ENCODE peak calls at places on chromosomes 11 and 22, in six cellular contexts. F, L, X, N, I and U are unnamed samples.

GRCh38 chr11:16454284-16454683 is 97.9 kb upstream of the SOX6 start:
- DNase-seq in X (no peak), I (no peak), N (no peak), F (no peak), L (no peak), U (no peak)

GRCh38 chr11:86664930-86665329 is 7.5 kb downstream of the ME3 start:
- DNase-seq in N (no peak), I (no peak), X (no peak), L (no peak), F (no peak), U (no peak)

GRCh38 chr11:67118059-67118766 is 850 bp upstream of the KDM2A start:
- DNase-seq in X (peak), N (no peak), L (no peak), F (no peak), I (no peak), U (peak)

GRCh38 chr11:58286249-58286648 is 18.2 kb upstream of the OR10W1 start:
- DNase-seq in F (peak), I (no peak), N (no peak), L (no peak), X (no peak), U (no peak)

GRCh38 chr22:20393705-20394476 is at the start of gene ZNF74:
- DNase-seq in L (peak), X (peak), F (peak), I (peak), N (peak), U (peak)

GRCh38 chr22:40231618-40232313 is 54.0 kb downstream of the TNRC6B start:
- DNase-seq in I (no peak), L (no peak), X (no peak), F (no peak), N (no peak), U (no peak)

GRCh38 chr22:40922484-40923303 is 28.5 kb upstream of the RBX1 start:
- DNase-seq in L (no peak), N (peak), X (no peak), F (peak), I (no peak), U (no peak)

GRCh38 chr22:46326066-46326680 is 9.3 kb upstream of the TRMU start:
- DNase-seq in F (no peak), N (no peak), L (no peak), I (no peak), X (no peak), U (no peak)

GRCh38 chr11:76551400-76551799 is 106.6 kb downstream of the EMSY start:
- DNase-seq in X (no peak), L (no peak), F (no peak), N (no peak), I (no peak), U (no peak)

GRCh38 chr11:109939176-109939810 is 153.9 kb upstream of the ZC3H12C start:
- DNase-seq in N (no peak), I (no peak), X (no peak), L (no peak), F (peak), U (no peak)

GRCh38 chr11:280762-281485 is 2.7 kb downstream of the NLRP6 start:
- DNase-seq in L (no peak), X (no peak), F (no peak), I (no peak), N (no peak), U (peak)

GRCh38 chr11:112291191-112291590 is 30.5 kb upstream of the PLET1 start:
- DNase-seq in F (no peak), I (no peak), L (no peak), N (no peak), X (no peak), U (peak)

GRCh38 chr11:83120328-83120727 is 36.6 kb upstream of the PCF11 start:
- DNase-seq in N (no peak), L (no peak), X (no peak), I (no peak), F (no peak), U (no peak)

GRCh38 chr11:18844753-18845367 is 53.3 kb upstream of the PTPN5 start:
- DNase-seq in I (no peak), X (no peak), L (no peak), F (peak), N (no peak), U (no peak)

GRCh38 chr22:38348751-38349496 is 31.7 kb upstream of the CSNK1E start:
- DNase-seq in N (no peak), F (no peak), L (no peak), X (peak), I (peak), U (peak)

GRCh38 chr11:2878782-2879181 is 6.8 kb downstream of the CDKN1C start:
- DNase-seq in I (no peak), N (no peak), L (no peak), F (no peak), X (no peak), U (no peak)

GRCh38 chr22:26362471-26362870 is 66.6 kb upstream of the ASPHD2 start:
- DNase-seq in L (no peak), I (no peak), N (no peak), F (no peak), X (no peak), U (no peak)

GRCh38 chr11:62602141-62603071 is 741 bp upstream of the MTA2 start:
- DNase-seq in L (no peak), I (no peak), N (no peak), X (peak), F (no peak), U (peak)

GRCh38 chr22:19981961-19982920 is 34.4 kb downstream of the ARVCF start:
- DNase-seq in L (no peak), X (no peak), F (no peak), N (no peak), I (no peak), U (no peak)

GRCh38 chr11:115087791-115088190 is 409.5 kb downstream of the NXPE2 start:
- DNase-seq in L (peak), I (no peak), F (no peak), X (no peak), N (no peak), U (no peak)

GRCh38 chr11:122645847-122646246 is 9.7 kb upstream of the UBASH3B start:
- DNase-seq in I (no peak), X (no peak), N (no peak), F (no peak), L (no peak), U (no peak)

GRCh38 chr11:90222152-90222458 is 744 bp downstream of the CHORDC1 start:
- DNase-seq in I (no peak), F (no peak), X (no peak), N (no peak), L (no peak), U (no peak)

GRCh38 chr22:19373450-19373849 is 58.1 kb downstream of the HIRA start:
- DNase-seq in L (no peak), F (no peak), N (no peak), X (no peak), I (no peak), U (peak)

GRCh38 chr11:23405350-23405937 is 545.2 kb upstream of the CCDC179 start:
- DNase-seq in X (no peak), I (no peak), L (no peak), N (no peak), F (no peak), U (peak)

GRCh38 chr11:117693344-117693743 is 103.7 kb downstream of the DSCAML1 start:
- DNase-seq in N (no peak), I (no peak), X (no peak), F (no peak), L (no peak), U (no peak)

GRCh38 chr11:57778318-57779037 is 16.9 kb downstream of the CTNND1 start:
- DNase-seq in L (peak), I (peak), X (peak), F (peak), N (no peak), U (peak)

GRCh38 chr22:47195156-47195675 is 432.8 kb downstream of the TBC1D22A start:
- DNase-seq in F (no peak), X (peak), I (no peak), N (no peak), L (no peak), U (peak)

GRCh38 chr11:65491614-65492386 is 7.0 kb upstream of the MALAT1 start:
- DNase-seq in I (no peak), F (no peak), L (no peak), X (peak), N (no peak), U (peak)

DNA sequence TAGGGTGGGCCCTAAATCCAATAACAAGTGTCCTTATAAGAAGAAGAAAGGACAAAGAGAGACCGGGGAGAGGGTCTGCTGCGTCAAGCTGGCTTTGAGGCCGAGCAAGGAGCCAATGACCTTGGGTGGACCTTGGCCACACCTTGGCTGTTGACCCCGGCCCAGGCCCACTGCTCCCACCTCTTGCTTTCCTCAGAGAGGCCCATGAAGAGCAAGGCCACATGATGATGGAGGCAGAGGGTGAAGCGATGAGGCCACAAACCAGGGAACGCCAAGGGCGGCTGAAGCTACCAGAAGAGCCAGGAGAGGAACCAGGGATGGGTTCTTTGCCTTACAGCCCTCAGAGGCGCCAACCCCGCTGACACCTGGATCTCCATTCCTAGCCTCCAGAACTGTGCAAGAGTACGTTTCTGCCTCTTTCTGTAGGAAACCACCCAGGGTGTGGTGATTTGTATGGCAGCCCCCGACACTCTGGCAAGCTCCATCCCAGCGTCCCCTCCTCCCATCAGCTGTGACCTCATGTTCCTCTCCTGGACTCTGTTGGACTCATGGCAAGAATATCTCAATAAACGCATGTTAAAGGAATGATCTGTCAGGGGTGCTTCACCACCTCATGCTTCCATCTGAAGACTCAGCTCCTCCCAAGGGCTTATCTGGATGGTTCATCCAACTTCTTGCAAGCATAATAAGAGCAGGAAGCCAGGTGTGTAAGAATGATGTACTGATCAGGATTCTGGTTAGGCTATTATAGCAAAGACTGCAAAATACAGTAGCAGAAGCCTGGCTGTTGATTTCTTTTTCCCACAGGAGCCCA is 41.6 kb upstream of the LINC01488 start:
- DNase-seq in F (no peak), X (no peak), L (no peak), I (no peak), N (no peak), U (no peak)
- TF ChIP-seq EP300 in F (no peak), X (no peak), L (no peak), I (no peak), N (no peak), U (no peak)

DNA sequence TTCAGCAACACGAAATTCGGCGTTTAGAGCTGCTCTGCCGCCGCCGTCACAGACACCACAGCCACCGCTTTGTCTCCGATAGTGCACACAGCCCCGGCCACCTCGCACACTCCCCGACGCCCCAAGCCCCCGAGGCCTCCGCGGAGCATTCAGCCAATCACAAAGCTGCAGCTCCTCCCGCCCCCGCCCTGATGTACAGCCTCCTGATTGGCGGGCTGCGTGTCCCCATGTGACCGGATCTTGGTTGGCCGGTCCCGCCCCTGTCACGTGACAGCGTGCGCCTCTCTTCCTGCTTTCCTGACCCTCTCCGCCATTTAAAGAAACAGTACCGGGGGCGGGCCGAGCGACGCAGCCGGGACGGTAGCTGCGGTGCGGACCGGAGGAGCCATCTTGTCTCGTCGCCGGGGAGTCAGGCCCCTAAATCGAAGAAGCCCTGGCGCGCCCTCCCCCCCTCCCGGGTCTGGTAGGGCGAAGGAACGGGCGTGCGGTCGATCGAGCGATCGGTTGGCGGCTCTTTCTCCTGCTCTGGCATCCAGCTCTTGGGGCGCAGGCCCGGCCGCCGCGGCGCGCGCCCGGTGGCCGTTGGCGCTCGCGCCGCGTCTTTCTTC is at the start of gene TUG1:
- DNase-seq in F (peak), I (peak), X (peak), L (peak), N (peak), U (peak)
- TF ChIP-seq POLR2A in F (peak), I (peak), X (no peak), L (peak), N (peak), U (peak)

GRCh38 chr22:24525416-24526037 is 29.4 kb downstream of the GUCD1 start:
- DNase-seq in N (peak), L (peak), X (peak), I (peak), F (peak), U (peak)

GRCh38 chr22:24518774-24519485 is 23.8 kb downstream of the UPB1 start:
- DNase-seq in F (no peak), L (no peak), X (no peak), N (no peak), I (no peak), U (no peak)

GRCh38 chr22:24521791-24522245 is 26.7 kb downstream of the UPB1 start:
- DNase-seq in X (peak), N (no peak), F (peak), I (no peak), L (peak), U (no peak)

GRCh38 chr22:24526191-24526590 is 28.7 kb downstream of the GUCD1 start:
- DNase-seq in X (no peak), F (no peak), I (no peak), L (no peak), N (no peak), U (no peak)

GRCh38 chr22:24523873-24524272 is 28.7 kb downstream of the UPB1 start:
- DNase-seq in N (no peak), X (peak), L (no peak), I (no peak), F (no peak), U (no peak)
- TF ChIP-seq EP300 in N (no peak), X (no peak), L (no peak), I (no peak), F (no peak), U (no peak)

GRCh38 chr11:64249038-64249437 is 2.3 kb upstream of the PLCB3 start:
- DNase-seq in L (no peak), N (no peak), I (no peak), F (no peak), X (no peak), U (no peak)

GRCh38 chr11:64247729-64248531 is 1.2 kb upstream of the PPP1R14B start:
- DNase-seq in X (no peak), I (no peak), L (no peak), F (no peak), N (no peak), U (no peak)

GRCh38 chr11:64249563-64250405 is 1.5 kb upstream of the PLCB3 start:
- DNase-seq in X (no peak), F (no peak), N (no peak), L (no peak), I (no peak), U (no peak)

GRCh38 chr11:64246874-64247728 is at the start of gene PPP1R14B:
- DNase-seq in N (no peak), L (no peak), F (peak), I (no peak), X (peak), U (peak)

DNA sequence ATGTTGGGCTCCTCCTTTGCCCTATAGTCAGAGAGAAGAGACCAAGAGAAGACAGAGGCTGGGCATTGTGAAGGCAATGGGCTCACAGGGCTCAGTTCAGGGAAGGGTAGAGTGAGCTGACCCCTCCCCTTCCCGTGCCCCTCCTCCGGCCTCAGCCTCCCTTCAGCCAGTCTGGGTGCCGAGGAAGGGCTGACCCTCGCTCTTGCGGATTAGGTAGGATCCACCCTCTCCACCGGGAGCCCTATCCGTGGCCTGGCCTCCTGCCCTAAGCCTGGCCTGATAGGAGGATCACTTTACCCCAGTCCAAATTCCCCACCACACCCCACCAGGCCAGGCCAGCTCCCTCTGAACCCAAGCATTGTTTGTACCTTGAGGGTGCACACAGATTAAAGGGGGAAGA is 1.8 kb upstream of the PPP1R14B start:
- DNase-seq in X (no peak), L (no peak), I (no peak), F (no peak), N (no peak), U (no peak)
- TF ChIP-seq POLR2A in X (no peak), L (no peak), I (no peak), F (no peak), N (no peak), U (no peak)

DNA sequence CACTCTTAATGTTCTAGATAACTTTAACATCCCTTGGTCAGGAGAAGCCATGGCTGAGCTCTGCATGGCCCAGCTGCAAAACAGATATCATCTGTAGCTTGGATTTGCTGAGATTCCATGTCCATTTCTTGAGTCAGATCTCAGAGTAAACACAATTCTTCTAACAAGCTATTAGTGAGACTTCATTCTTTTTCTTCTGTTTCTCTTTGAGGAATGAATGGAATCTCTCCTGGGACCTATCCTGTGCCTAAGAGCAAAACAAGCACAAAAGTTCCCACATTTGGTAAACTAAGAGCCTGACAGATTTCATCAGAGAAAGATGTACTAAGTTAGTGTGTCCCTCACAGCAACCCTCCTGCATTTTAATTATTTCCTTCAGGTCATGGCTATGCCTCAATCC is 142.8 kb downstream of the MAML2 start:
- DNase-seq in N (no peak), L (no peak), X (no peak), I (no peak), F (no peak), U (no peak)
- TF ChIP-seq EP300 in N (no peak), L (no peak), X (no peak), I (no peak), F (no peak), U (no peak)

DNA sequence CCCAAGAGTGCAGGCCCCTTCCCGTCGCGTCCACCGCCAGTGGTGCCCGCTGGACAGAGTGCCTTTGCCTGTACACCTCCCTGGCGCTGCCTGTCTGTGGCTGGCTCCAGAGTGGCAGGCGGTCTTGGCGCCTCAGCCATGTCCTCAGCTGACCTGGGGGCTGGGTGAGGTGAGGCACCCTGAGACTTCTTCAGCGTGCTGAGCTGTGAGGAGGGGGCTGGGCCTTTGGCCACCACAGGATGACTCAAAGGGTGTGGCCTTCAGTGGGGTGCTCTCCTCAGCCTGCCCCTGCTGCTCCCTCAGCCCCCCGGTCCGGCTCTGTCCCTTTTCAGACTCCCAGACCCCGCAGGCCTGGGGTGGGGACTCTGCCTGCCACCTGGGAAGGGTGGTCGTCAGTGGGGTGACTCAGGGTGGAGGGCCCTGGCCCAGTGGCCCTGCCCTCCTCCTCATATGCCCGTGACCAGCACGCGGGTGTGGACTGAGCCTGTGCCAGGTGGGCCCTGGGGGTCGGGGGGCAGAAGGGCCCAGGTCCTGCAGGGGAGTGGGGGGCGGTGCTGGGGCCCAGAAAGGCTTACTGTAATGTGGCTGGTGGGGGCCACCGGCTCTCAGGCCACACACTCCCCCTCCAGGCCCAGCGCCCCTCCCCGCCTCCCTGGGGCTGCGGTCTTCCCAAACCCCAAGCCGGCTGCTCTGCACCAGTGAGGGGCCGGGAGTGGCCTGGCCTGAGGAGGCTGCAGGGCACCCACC is 15.9 kb downstream of the CRELD2 start:
- DNase-seq in X (peak), F (no peak), I (no peak), N (no peak), L (no peak), U (peak)
- TF ChIP-seq POLR2A in X (no peak), F (no peak), I (peak), N (peak), L (no peak), U (no peak)

GRCh38 chr11:128042290-128042751 is 545.0 kb downstream of the ETS1 start:
- DNase-seq in N (no peak), L (no peak), F (no peak), X (no peak), I (no peak), U (no peak)

GRCh38 chr11:128047026-128047425 is 540.3 kb downstream of the ETS1 start:
- DNase-seq in N (no peak), L (no peak), X (no peak), F (no peak), I (no peak), U (no peak)

GRCh38 chr11:128040603-128041002 is 546.8 kb downstream of the ETS1 start:
- DNase-seq in L (no peak), X (no peak), F (no peak), N (no peak), I (no peak), U (no peak)

GRCh38 chr11:128048121-128048520 is 539.2 kb downstream of the ETS1 start:
- DNase-seq in I (no peak), X (no peak), N (no peak), F (no peak), L (no peak), U (no peak)

GRCh38 chr11:128045094-128045725 is 542.1 kb downstream of the ETS1 start:
- DNase-seq in F (no peak), N (no peak), X (no peak), L (no peak), I (no peak), U (no peak)
- TF ChIP-seq EP300 in F (no peak), N (no peak), X (no peak), L (no peak), I (no peak), U (no peak)

GRCh38 chr22:50562523-50563409 is at the start of gene SYCE3:
- DNase-seq in F (peak), X (peak), N (peak), I (peak), L (peak), U (peak)
- TF ChIP-seq POLR2A in F (peak), X (no peak), N (peak), I (no peak), L (no peak), U (no peak)